ENCODE peak calls at places on chromosomes 16 and 17, in seven cellular contexts. One of them, this sample, is unnamed.

GRCh38 chr16:55368205-55368604 is 44.2 kb downstream of the IRX6 start:
- DNase-seq in breast epithelium: no peak
- DNase-seq in HepG2: no peak
- DNase-seq in PC-9: no peak
- DNase-seq in aorta: no peak
- DNase-seq in right lobe of liver: no peak
- DNase-seq in lower lobe of right lung: no peak
- DNase-seq in this sample: no peak

GRCh38 chr16:66898933-66899309 is 18.6 kb downstream of the PDP2 start:
- DNase-seq in PC-9: no peak
- DNase-seq in breast epithelium: no peak
- DNase-seq in aorta: no peak
- DNase-seq in lower lobe of right lung: no peak
- DNase-seq in right lobe of liver: no peak
- DNase-seq in HepG2: no peak
- DNase-seq in this sample: no peak

GRCh38 chr16:2471016-2471652 is at the start of gene NTN3:
- DNase-seq in PC-9: peak; percentile 28
- DNase-seq in breast epithelium: no peak
- DNase-seq in HepG2: no peak
- DNase-seq in lower lobe of right lung: no peak
- DNase-seq in aorta: no peak
- DNase-seq in right lobe of liver: peak; percentile 38
- DNase-seq in this sample: no peak

GRCh38 chr17:66829883-66830282 is 5.0 kb upstream of the CACNG5 start:
- DNase-seq in breast epithelium: no peak
- DNase-seq in right lobe of liver: no peak
- DNase-seq in aorta: no peak
- DNase-seq in HepG2: no peak
- DNase-seq in PC-9: no peak
- DNase-seq in lower lobe of right lung: no peak
- DNase-seq in this sample: no peak

GRCh38 chr16:88616320-88616719 is 22.1 kb upstream of the IL17C start:
- DNase-seq in lower lobe of right lung: peak; percentile 91
- DNase-seq in HepG2: no peak
- DNase-seq in PC-9: peak; percentile 15
- DNase-seq in breast epithelium: peak; percentile 86
- DNase-seq in aorta: no peak
- DNase-seq in right lobe of liver: peak; percentile 91
- DNase-seq in this sample: no peak

GRCh38 chr17:13426991-13427390 is 174.7 kb downstream of the HS3ST3A1 start:
- DNase-seq in breast epithelium: no peak
- DNase-seq in right lobe of liver: no peak
- DNase-seq in aorta: no peak
- DNase-seq in PC-9: no peak
- DNase-seq in lower lobe of right lung: no peak
- DNase-seq in HepG2: no peak
- DNase-seq in this sample: no peak

GRCh38 chr17:36674278-36674650 is 72.9 kb downstream of the MRM1 start:
- DNase-seq in aorta: no peak
- DNase-seq in lower lobe of right lung: no peak
- DNase-seq in PC-9: no peak
- DNase-seq in HepG2: no peak
- DNase-seq in right lobe of liver: no peak
- DNase-seq in breast epithelium: no peak
- DNase-seq in this sample: peak; percentile 18

GRCh38 chr17:44636562-44636961 is 19.7 kb upstream of the MEIOC start:
- DNase-seq in PC-9: no peak
- DNase-seq in breast epithelium: no peak
- DNase-seq in right lobe of liver: no peak
- DNase-seq in HepG2: peak; percentile 16
- DNase-seq in aorta: no peak
- DNase-seq in lower lobe of right lung: no peak
- DNase-seq in this sample: no peak

GRCh38 chr16:12097523-12098428 is 121.2 kb downstream of the SNX29 start:
- DNase-seq in HepG2: peak; percentile 98
- DNase-seq in lower lobe of right lung: peak; percentile 27
- DNase-seq in right lobe of liver: peak; percentile 48
- DNase-seq in aorta: peak; percentile 41
- DNase-seq in breast epithelium: no peak
- DNase-seq in PC-9: no peak
- DNase-seq in this sample: no peak

DNA sequence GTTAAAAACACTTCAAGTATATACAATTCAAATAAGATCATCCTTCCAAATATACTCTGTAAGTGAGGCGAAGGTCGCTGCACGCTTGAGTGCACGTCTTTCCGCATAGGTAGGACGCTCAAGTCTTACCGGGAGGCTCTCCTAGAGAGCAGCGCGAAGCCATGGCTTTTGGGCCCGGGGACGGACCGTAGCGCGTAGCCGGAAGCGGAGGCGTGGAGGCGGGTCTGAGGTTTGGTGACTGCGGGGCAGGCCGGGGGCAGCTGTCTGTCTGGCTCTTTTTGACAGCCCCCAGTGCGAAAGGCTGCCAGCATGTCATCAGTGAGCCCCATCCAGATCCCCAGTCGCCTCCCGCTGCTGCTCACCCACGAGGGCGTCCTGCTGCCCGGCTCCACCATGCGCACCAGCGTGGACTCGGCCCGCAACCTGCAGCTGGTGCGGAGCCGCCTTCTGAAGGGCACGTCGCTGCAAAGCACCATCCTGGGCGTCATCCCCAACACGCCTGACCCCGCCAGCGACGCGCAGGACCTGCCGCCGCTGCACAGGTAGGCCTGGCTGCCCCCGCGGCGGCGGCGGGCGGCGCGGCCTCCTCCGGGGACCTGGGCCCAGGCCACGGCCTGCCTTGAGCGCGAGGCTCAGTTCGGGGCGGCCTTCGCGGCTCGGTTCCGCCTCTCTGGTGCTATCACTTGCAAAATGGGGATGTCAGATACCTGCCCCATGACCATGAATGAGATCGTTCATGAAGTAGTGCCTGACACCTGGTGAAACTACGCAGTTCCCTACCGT is at the start of gene LONP2:
- DNase-seq in lower lobe of right lung: peak; percentile 94
- DNase-seq in aorta: peak; percentile 94
- DNase-seq in HepG2: peak; percentile 87
- DNase-seq in breast epithelium: peak; percentile 89
- DNase-seq in PC-9: peak; percentile 90
- DNase-seq in right lobe of liver: peak; percentile 92
- DNase-seq in this sample: peak; percentile 70
- H3K9me3 ChIP-seq in lower lobe of right lung: no peaks in the 10 kb centered on the region
- H3K9me3 ChIP-seq in aorta: no peaks in the 10 kb centered on the region
- H3K9me3 ChIP-seq in HepG2: no peaks in the 10 kb centered on the region
- H3K9me3 ChIP-seq in breast epithelium: no peaks in the 10 kb centered on the region
- H3K9me3 ChIP-seq in PC-9: no peaks in the 10 kb centered on the region
- H3K9me3 ChIP-seq in right lobe of liver: no peaks in the 10 kb centered on the region
- H3K9me3 ChIP-seq in this sample: no peaks in the 10 kb centered on the region

DNA sequence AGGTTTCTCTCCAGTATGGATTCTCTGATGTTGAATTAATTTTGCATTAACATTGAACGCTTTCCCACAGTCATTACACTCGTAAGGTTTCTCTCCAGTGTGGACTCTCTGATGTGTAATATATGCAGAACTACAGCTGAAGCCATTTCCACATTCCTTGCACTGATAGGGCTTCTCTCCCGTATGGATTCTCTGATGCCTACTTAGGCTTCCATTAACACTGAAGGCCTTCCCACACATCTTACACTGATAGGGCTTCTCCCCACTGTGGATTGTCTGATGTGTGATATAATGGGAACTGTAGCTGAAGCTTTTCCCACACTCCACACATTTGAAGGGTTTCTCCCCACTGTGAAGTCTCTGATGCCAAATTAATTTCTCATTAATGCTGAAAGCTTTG is 7.2 kb upstream of the TLE7 start:
- DNase-seq in HepG2: no peak
- DNase-seq in lower lobe of right lung: no peak
- DNase-seq in breast epithelium: no peak
- DNase-seq in aorta: no peak
- DNase-seq in PC-9: no peak
- DNase-seq in right lobe of liver: no peak
- DNase-seq in this sample: no peak
- H3K9me3 ChIP-seq in HepG2: no peaks in the 10 kb centered on the region
- H3K9me3 ChIP-seq in lower lobe of right lung: peaks cover 83% of the 10 kb centered on the region
- H3K9me3 ChIP-seq in breast epithelium: peaks cover 98% of the 10 kb centered on the region
- H3K9me3 ChIP-seq in aorta: peaks cover 27% of the 10 kb centered on the region
- H3K9me3 ChIP-seq in PC-9: peaks cover 54% of the 10 kb centered on the region
- H3K9me3 ChIP-seq in right lobe of liver: no peaks in the 10 kb centered on the region
- H3K9me3 ChIP-seq in this sample: peaks cover 26% of the 10 kb centered on the region

GRCh38 chr17:47762733-47763132 is 29.7 kb downstream of the TBX21 start:
- DNase-seq in aorta: no peak
- DNase-seq in right lobe of liver: no peak
- DNase-seq in lower lobe of right lung: no peak
- DNase-seq in breast epithelium: no peak
- DNase-seq in PC-9: no peak
- DNase-seq in HepG2: no peak
- DNase-seq in this sample: no peak
- H3K9me3 ChIP-seq in aorta: peaks cover 12% of the 10 kb centered on the region
- H3K9me3 ChIP-seq in right lobe of liver: no peaks in the 10 kb centered on the region
- H3K9me3 ChIP-seq in lower lobe of right lung: peaks cover 13% of the 10 kb centered on the region
- H3K9me3 ChIP-seq in breast epithelium: peaks cover 7% of the 10 kb centered on the region
- H3K9me3 ChIP-seq in PC-9: peaks cover 15% of the 10 kb centered on the region
- H3K9me3 ChIP-seq in HepG2: no peaks in the 10 kb centered on the region
- H3K9me3 ChIP-seq in this sample: no peaks in the 10 kb centered on the region

DNA sequence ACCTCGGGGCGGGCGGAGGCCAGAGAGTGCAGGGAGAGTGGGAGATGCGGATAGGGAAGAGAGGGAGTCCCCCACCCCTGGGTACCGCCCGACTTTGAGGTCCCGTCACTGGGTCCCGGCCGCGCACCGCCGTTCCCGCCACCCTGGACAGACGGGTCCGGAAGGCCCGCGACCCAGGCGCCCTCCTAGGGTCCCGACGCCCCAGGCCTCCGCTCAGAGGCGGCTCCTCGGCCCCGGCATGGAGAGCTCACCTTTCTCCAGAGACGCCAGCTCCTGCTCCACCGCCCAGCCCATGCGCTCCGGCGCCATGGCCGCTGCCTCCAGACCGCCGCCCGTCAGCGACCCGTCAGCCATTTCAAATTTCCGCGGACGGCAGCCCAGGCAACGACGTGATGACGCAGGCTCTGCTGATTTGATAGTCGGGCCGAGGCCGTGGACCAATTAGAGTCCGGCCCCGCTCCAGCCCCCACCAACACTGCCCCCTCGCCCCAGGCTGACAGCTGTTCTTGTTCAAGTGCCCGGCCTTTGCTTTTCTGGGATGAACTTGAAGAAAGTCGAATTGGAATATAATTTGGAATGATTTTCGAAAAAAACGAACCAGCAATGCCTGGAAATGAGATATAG is at the start of gene SHCBP1:
- DNase-seq in right lobe of liver: peak; percentile 76
- DNase-seq in lower lobe of right lung: peak; percentile 84
- DNase-seq in HepG2: peak; percentile 87
- DNase-seq in aorta: peak; percentile 90
- DNase-seq in PC-9: peak; percentile 76
- DNase-seq in breast epithelium: peak; percentile 75
- DNase-seq in this sample: peak; percentile 42
- H3K9me3 ChIP-seq in right lobe of liver: no peaks in the 10 kb centered on the region
- H3K9me3 ChIP-seq in lower lobe of right lung: no peaks in the 10 kb centered on the region
- H3K9me3 ChIP-seq in HepG2: no peaks in the 10 kb centered on the region
- H3K9me3 ChIP-seq in aorta: no peaks in the 10 kb centered on the region
- H3K9me3 ChIP-seq in PC-9: no peaks in the 10 kb centered on the region
- H3K9me3 ChIP-seq in breast epithelium: no peaks in the 10 kb centered on the region
- H3K9me3 ChIP-seq in this sample: no peaks in the 10 kb centered on the region

GRCh38 chr16:22027633-22028032 is 19.7 kb downstream of the MOSMO start:
- DNase-seq in breast epithelium: no peak
- DNase-seq in right lobe of liver: no peak
- DNase-seq in lower lobe of right lung: no peak
- DNase-seq in PC-9: no peak
- DNase-seq in HepG2: no peak
- DNase-seq in aorta: no peak
- DNase-seq in this sample: no peak

GRCh38 chr16:22031483-22032083 is 23.7 kb downstream of the MOSMO start:
- DNase-seq in aorta: no peak
- DNase-seq in right lobe of liver: no peak
- DNase-seq in lower lobe of right lung: no peak
- DNase-seq in PC-9: no peak
- DNase-seq in breast epithelium: no peak
- DNase-seq in HepG2: no peak
- DNase-seq in this sample: no peak

GRCh38 chr16:22034503-22034902 is 26.6 kb downstream of the MOSMO start:
- DNase-seq in PC-9: no peak
- DNase-seq in HepG2: no peak
- DNase-seq in lower lobe of right lung: no peak
- DNase-seq in breast epithelium: no peak
- DNase-seq in right lobe of liver: no peak
- DNase-seq in aorta: no peak
- DNase-seq in this sample: no peak

GRCh38 chr16:22030087-22030812 is 22.3 kb downstream of the MOSMO start:
- DNase-seq in breast epithelium: no peak
- DNase-seq in HepG2: peak; percentile 85
- DNase-seq in right lobe of liver: peak; percentile 30
- DNase-seq in aorta: no peak
- DNase-seq in lower lobe of right lung: no peak
- DNase-seq in PC-9: no peak
- DNase-seq in this sample: no peak

DNA sequence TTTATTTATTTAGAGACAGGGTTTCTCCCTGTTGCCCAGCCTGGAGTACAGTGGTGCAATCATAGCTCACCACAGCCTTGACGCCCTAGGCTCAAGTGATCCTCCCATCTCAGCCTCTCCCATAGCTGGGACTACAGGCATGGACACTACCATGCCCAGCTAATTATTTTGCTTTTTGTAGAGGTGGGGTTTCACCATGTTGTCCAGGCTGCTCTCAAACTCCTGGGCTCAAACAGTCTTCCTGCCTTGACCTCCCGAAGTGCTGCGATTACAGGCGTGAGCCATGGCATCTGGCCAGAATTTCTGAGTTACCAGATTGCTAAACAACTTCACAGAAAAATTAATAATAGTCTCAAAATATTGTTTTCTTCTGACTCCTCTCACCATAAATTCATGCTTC is 21.7 kb downstream of the MOSMO start:
- DNase-seq in HepG2: no peak
- DNase-seq in breast epithelium: no peak
- DNase-seq in lower lobe of right lung: no peak
- DNase-seq in aorta: no peak
- DNase-seq in PC-9: no peak
- DNase-seq in right lobe of liver: no peak
- DNase-seq in this sample: no peak
- H3K9me3 ChIP-seq in HepG2: no peaks in the 10 kb centered on the region
- H3K9me3 ChIP-seq in breast epithelium: no peaks in the 10 kb centered on the region
- H3K9me3 ChIP-seq in lower lobe of right lung: no peaks in the 10 kb centered on the region
- H3K9me3 ChIP-seq in aorta: no peaks in the 10 kb centered on the region
- H3K9me3 ChIP-seq in PC-9: peaks cover 13% of the 10 kb centered on the region
- H3K9me3 ChIP-seq in right lobe of liver: no peaks in the 10 kb centered on the region
- H3K9me3 ChIP-seq in this sample: no peaks in the 10 kb centered on the region

DNA sequence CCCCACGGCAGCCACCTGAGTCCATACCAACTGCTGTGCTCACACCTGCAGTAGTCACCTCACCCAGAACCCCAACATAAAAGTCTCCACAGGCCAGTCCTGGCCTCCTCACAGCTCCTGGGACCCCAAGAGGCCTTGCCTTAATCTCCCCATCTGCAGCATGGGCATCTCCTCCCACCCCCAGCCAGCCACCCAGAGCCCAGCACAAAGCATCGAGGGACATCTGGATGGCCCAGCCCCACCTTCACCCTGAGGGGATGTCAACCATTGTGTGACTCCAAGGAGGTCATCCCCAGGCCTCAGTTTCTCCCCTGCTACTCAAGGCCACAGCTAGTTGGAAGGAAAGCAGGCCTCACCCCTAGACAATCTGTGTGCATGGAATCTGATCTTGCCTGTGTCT is 1775.3 kb downstream of the TP53TG3F start:
- DNase-seq in lower lobe of right lung: no peak
- DNase-seq in HepG2: no peak
- DNase-seq in right lobe of liver: no peak
- DNase-seq in aorta: no peak
- DNase-seq in breast epithelium: no peak
- DNase-seq in PC-9: no peak
- DNase-seq in this sample: no peak
- H3K9me3 ChIP-seq in lower lobe of right lung: no peaks in the 10 kb centered on the region
- H3K9me3 ChIP-seq in HepG2: peaks cover 76% of the 10 kb centered on the region
- H3K9me3 ChIP-seq in right lobe of liver: no peaks in the 10 kb centered on the region
- H3K9me3 ChIP-seq in aorta: peaks cover 2% of the 10 kb centered on the region
- H3K9me3 ChIP-seq in breast epithelium: peaks cover 3% of the 10 kb centered on the region
- H3K9me3 ChIP-seq in PC-9: no peaks in the 10 kb centered on the region
- H3K9me3 ChIP-seq in this sample: no peaks in the 10 kb centered on the region

GRCh38 chr16:5582529-5582928 is 484.9 kb upstream of the EEF2KMT start:
- DNase-seq in PC-9: no peak
- DNase-seq in HepG2: no peak
- DNase-seq in breast epithelium: no peak
- DNase-seq in right lobe of liver: no peak
- DNase-seq in aorta: no peak
- DNase-seq in lower lobe of right lung: no peak
- DNase-seq in this sample: no peak
- H3K9me3 ChIP-seq in PC-9: no peaks in the 10 kb centered on the region
- H3K9me3 ChIP-seq in HepG2: no peaks in the 10 kb centered on the region
- H3K9me3 ChIP-seq in breast epithelium: no peaks in the 10 kb centered on the region
- H3K9me3 ChIP-seq in right lobe of liver: no peaks in the 10 kb centered on the region
- H3K9me3 ChIP-seq in aorta: no peaks in the 10 kb centered on the region
- H3K9me3 ChIP-seq in lower lobe of right lung: no peaks in the 10 kb centered on the region
- H3K9me3 ChIP-seq in this sample: no peaks in the 10 kb centered on the region

This sample was measured in T-helper 17 cell.